ENCODE peak calls at places on chromosomes 11 and 22, in nine cellular contexts. D is dermis blood vessel endothelial cell; O is ACHN; B is EL; E is activated naive CD8-positive, alpha-beta T cell treated with anti-CD3 and anti-CD28 coated beads, Interleukin-2, amount 50 U/mL, for 16 hours; U is GM20000; C is H1; P is M059J; H is NCI-H460. X is an unnamed sample.

GRCh38 chr11:92424281-92424680 is 199.7 kb downstream of the FAT3 start:
- DNase-seq in D (no peak), O (no peak), B (peak; percentile 62), E (no peak), U (no peak), C (no peak), P (peak; percentile 45), H (no peak), X (no peak)

GRCh38 chr11:1846453-1846932 is 6.4 kb upstream of the LSP1 start:
- DNase-seq in D (no peak), O (no peak), B (no peak), E (no peak), U (no peak), C (no peak), P (no peak), H (no peak), X (no peak)

GRCh38 chr11:92249156-92249753 is 24.6 kb downstream of the FAT3 start:
- DNase-seq in D (no peak), O (no peak), B (no peak), E (no peak), U (no peak), C (no peak), P (no peak), H (no peak), X (no peak)

GRCh38 chr22:20531404-20532181 is 24.2 kb downstream of the MED15 start:
- DNase-seq in D (peak; percentile 83), O (peak; percentile 91), B (peak; percentile 98), E (no peak), U (no peak), C (no peak), P (peak; percentile 93), H (peak; percentile 79), X (peak; percentile 90)

GRCh38 chr11:33687733-33688479 is 12.7 kb downstream of the C11orf91 start:
- DNase-seq in D (peak; percentile 88), O (peak; percentile 52), B (peak; percentile 76), E (no peak), U (peak; percentile 54), C (peak; percentile 72), P (peak; percentile 81), H (peak; percentile 45), X (peak; percentile 81)

GRCh38 chr11:66192181-66192888 is 76.1 kb upstream of the RAB1B start:
- DNase-seq in D (no peak), O (no peak), B (peak; percentile 49), E (no peak), U (no peak), C (no peak), P (no peak), H (no peak), X (no peak)

GRCh38 chr11:71425851-71426250 is 22.3 kb downstream of the DHCR7 start:
- DNase-seq in D (no peak), O (no peak), B (no peak), E (no peak), U (no peak), C (no peak), P (peak; percentile 51), H (no peak), X (peak; percentile 55)

GRCh38 chr11:12216542-12217422 is 106.4 kb downstream of the MICAL2 start:
- DNase-seq in D (peak; percentile 58), O (no peak), B (no peak), E (no peak), U (no peak), C (no peak), P (no peak), H (no peak), X (no peak)

GRCh38 chr11:66987158-66987620 is 12.1 kb downstream of the C11orf86 start:
- DNase-seq in D (no peak), O (no peak), B (no peak), E (no peak), U (peak; percentile 12), C (peak; percentile 73), P (no peak), H (no peak), X (no peak)

GRCh38 chr11:78259777-78260470 is 71.2 kb downstream of the USP35 start:
- DNase-seq in D (no peak), O (no peak), B (no peak), E (no peak), U (no peak), C (no peak), P (no peak), H (no peak), X (no peak)

GRCh38 chr11:114827043-114827442 is 148.7 kb downstream of the NXPE2 start:
- DNase-seq in D (no peak), O (no peak), B (no peak), E (no peak), U (no peak), C (no peak), P (no peak), H (no peak), X (no peak)

GRCh38 chr11:86678823-86679222 is 6.4 kb upstream of the ME3 start:
- DNase-seq in D (no peak), O (peak; percentile 68), B (peak; percentile 68), E (no peak), U (no peak), C (no peak), P (peak; percentile 89), H (no peak), X (peak; percentile 43)

GRCh38 chr11:55942785-55943392 is 6.7 kb upstream of the OR5I1 start:
- DNase-seq in D (peak; percentile 47), O (peak; percentile 46), B (peak; percentile 2), E (no peak), U (peak; percentile 3), C (no peak), P (peak; percentile 19), H (peak; percentile 19), X (peak; percentile 43)

GRCh38 chr11:115317428-115318185 is 186.6 kb downstream of the CADM1 start:
- DNase-seq in D (no peak), O (no peak), B (no peak), E (no peak), U (no peak), C (no peak), P (peak; percentile 48), H (no peak), X (no peak)

GRCh38 chr11:100687032-100687629 is at the start of gene ARHGAP42:
- DNase-seq in D (peak; percentile 65), O (peak; percentile 61), B (peak; percentile 71), E (no peak), U (peak; percentile 90), C (peak; percentile 86), P (peak; percentile 71), H (peak; percentile 17), X (peak; percentile 49)

GRCh38 chr11:119342362-119343130 is 1.9 kb upstream of the C1QTNF5 start:
- DNase-seq in D (no peak), O (no peak), B (no peak), E (no peak), U (no peak), C (no peak), P (no peak), H (no peak), X (no peak)

GRCh38 chr22:46580940-46581579 is 39.1 kb upstream of the GRAMD4 start:
- DNase-seq in D (peak; percentile 53), O (no peak), B (no peak), E (no peak), U (no peak), C (no peak), P (no peak), H (no peak), X (no peak)

GRCh38 chr11:46121328-46121723 is at the start of gene PHF21A:
- DNase-seq in D (peak; percentile 93), O (peak; percentile 88), B (peak; percentile 95), E (peak; percentile 75), U (peak; percentile 94), C (peak; percentile 91), P (peak; percentile 90), H (peak; percentile 73), X (peak; percentile 91)

GRCh38 chr11:30244255-30244654 is 13.4 kb downstream of the FSHB start:
- DNase-seq in D (no peak), O (peak; percentile 32), B (peak; percentile 57), E (no peak), U (no peak), C (no peak), P (peak; percentile 42), H (no peak), X (peak; percentile 25)

GRCh38 chr22:38453065-38453672 is 1.8 kb downstream of the KCNJ4 start:
- DNase-seq in D (no peak), O (no peak), B (no peak), E (no peak), U (no peak), C (no peak), P (no peak), H (no peak), X (no peak)

GRCh38 chr22:35322126-35322525 is 22.4 kb downstream of the TOM1 start:
- DNase-seq in D (no peak), O (no peak), B (no peak), E (no peak), U (no peak), C (no peak), P (no peak), H (no peak), X (no peak)

GRCh38 chr22:32904044-32904443 is 102.5 kb downstream of the TIMP3 start:
- DNase-seq in D (peak; percentile 11), O (peak; percentile 14), B (peak; percentile 28), E (no peak), U (no peak), C (no peak), P (peak; percentile 59), H (peak; percentile 5), X (peak; percentile 44)

GRCh38 chr11:30855383-30856006 is 269.3 kb upstream of the MPPED2 start:
- DNase-seq in D (peak; percentile 24), O (peak; percentile 3), B (no peak), E (no peak), U (no peak), C (no peak), P (no peak), H (peak; percentile 5), X (peak; percentile 2)